ENCODE peak calls at places on chromosomes 16 and 17, in five cellular contexts. One of them, this sample, is unnamed.

GRCh38 chr17:75289832-75290337 is 652 bp upstream of the SLC25A19 start:
- DNase-seq in stimulated activated naive B cell treated with anti-CD40 and anti-IgM and Interleukin-4, amounts not matched to agents 10 μg/mL and 1 μg/mL and 100 μg/mL, for 72 hours: peak
- DNase-seq in SW480: peak
- DNase-seq in Right ventricle myocardium inferior: peak
- DNase-seq in CD4-positive, CD25-positive, alpha-beta regulatory T cell: peak
- DNase-seq in this sample: no peak

GRCh38 chr16:56295739-56296527 is 104.6 kb downstream of the GNAO1 start:
- DNase-seq in stimulated activated naive B cell treated with anti-CD40 and anti-IgM and Interleukin-4, amounts not matched to agents 10 μg/mL and 1 μg/mL and 100 μg/mL, for 72 hours: no peak
- DNase-seq in SW480: no peak
- DNase-seq in Right ventricle myocardium inferior: no peak
- DNase-seq in CD4-positive, CD25-positive, alpha-beta regulatory T cell: no peak
- DNase-seq in this sample: no peak

GRCh38 chr17:42675984-42676423 is 790 bp downstream of the PLEKHH3 start:
- DNase-seq in stimulated activated naive B cell treated with anti-CD40 and anti-IgM and Interleukin-4, amounts not matched to agents 10 μg/mL and 1 μg/mL and 100 μg/mL, for 72 hours: no peak
- DNase-seq in SW480: peak
- DNase-seq in Right ventricle myocardium inferior: peak
- DNase-seq in CD4-positive, CD25-positive, alpha-beta regulatory T cell: no peak
- DNase-seq in this sample: no peak

GRCh38 chr17:20920813-20921199 is 122.0 kb downstream of the USP22 start:
- DNase-seq in stimulated activated naive B cell treated with anti-CD40 and anti-IgM and Interleukin-4, amounts not matched to agents 10 μg/mL and 1 μg/mL and 100 μg/mL, for 72 hours: no peak
- DNase-seq in SW480: no peak
- DNase-seq in Right ventricle myocardium inferior: no peak
- DNase-seq in CD4-positive, CD25-positive, alpha-beta regulatory T cell: no peak
- DNase-seq in this sample: no peak

GRCh38 chr16:57720142-57720575 is 15.4 kb upstream of the KATNB1 start:
- DNase-seq in stimulated activated naive B cell treated with anti-CD40 and anti-IgM and Interleukin-4, amounts not matched to agents 10 μg/mL and 1 μg/mL and 100 μg/mL, for 72 hours: peak
- DNase-seq in SW480: peak
- DNase-seq in Right ventricle myocardium inferior: no peak
- DNase-seq in CD4-positive, CD25-positive, alpha-beta regulatory T cell: no peak
- DNase-seq in this sample: peak

GRCh38 chr16:56226187-56226586 is 34.9 kb downstream of the GNAO1 start:
- DNase-seq in stimulated activated naive B cell treated with anti-CD40 and anti-IgM and Interleukin-4, amounts not matched to agents 10 μg/mL and 1 μg/mL and 100 μg/mL, for 72 hours: no peak
- DNase-seq in SW480: peak
- DNase-seq in Right ventricle myocardium inferior: no peak
- DNase-seq in CD4-positive, CD25-positive, alpha-beta regulatory T cell: no peak
- DNase-seq in this sample: no peak

GRCh38 chr17:14320734-14321475 is 20.0 kb downstream of the HS3ST3B1 start:
- DNase-seq in stimulated activated naive B cell treated with anti-CD40 and anti-IgM and Interleukin-4, amounts not matched to agents 10 μg/mL and 1 μg/mL and 100 μg/mL, for 72 hours: no peak
- DNase-seq in SW480: no peak
- DNase-seq in Right ventricle myocardium inferior: no peak
- DNase-seq in CD4-positive, CD25-positive, alpha-beta regulatory T cell: no peak
- DNase-seq in this sample: no peak

GRCh38 chr16:68238029-68238345 is 2.1 kb upstream of the ESRP2 start:
- DNase-seq in stimulated activated naive B cell treated with anti-CD40 and anti-IgM and Interleukin-4, amounts not matched to agents 10 μg/mL and 1 μg/mL and 100 μg/mL, for 72 hours: no peak
- DNase-seq in SW480: no peak
- DNase-seq in Right ventricle myocardium inferior: peak
- DNase-seq in CD4-positive, CD25-positive, alpha-beta regulatory T cell: no peak
- DNase-seq in this sample: no peak

GRCh38 chr17:1560582-1561170 is 1.9 kb downstream of the PITPNA start:
- DNase-seq in stimulated activated naive B cell treated with anti-CD40 and anti-IgM and Interleukin-4, amounts not matched to agents 10 μg/mL and 1 μg/mL and 100 μg/mL, for 72 hours: no peak
- DNase-seq in SW480: no peak
- DNase-seq in Right ventricle myocardium inferior: no peak
- DNase-seq in CD4-positive, CD25-positive, alpha-beta regulatory T cell: no peak
- DNase-seq in this sample: no peak

GRCh38 chr17:39661744-39662541 is 3.2 kb upstream of the TCAP start:
- DNase-seq in stimulated activated naive B cell treated with anti-CD40 and anti-IgM and Interleukin-4, amounts not matched to agents 10 μg/mL and 1 μg/mL and 100 μg/mL, for 72 hours: no peak
- DNase-seq in SW480: no peak
- DNase-seq in Right ventricle myocardium inferior: no peak
- DNase-seq in CD4-positive, CD25-positive, alpha-beta regulatory T cell: no peak
- DNase-seq in this sample: no peak

GRCh38 chr17:49512296-49513043 is 17.4 kb downstream of the NGFR start:
- DNase-seq in stimulated activated naive B cell treated with anti-CD40 and anti-IgM and Interleukin-4, amounts not matched to agents 10 μg/mL and 1 μg/mL and 100 μg/mL, for 72 hours: no peak
- DNase-seq in SW480: no peak
- DNase-seq in Right ventricle myocardium inferior: no peak
- DNase-seq in CD4-positive, CD25-positive, alpha-beta regulatory T cell: no peak
- DNase-seq in this sample: no peak

This sample was measured in GM19239.